ENCODE peak calls at places on chromosome 18, in four cellular contexts. A, O, Z and Q are unnamed samples.

GRCh38 chr18:76565238-76566173 is 70.5 kb upstream of the ZNF516 start:
- DNase-seq in Z (peak), O (peak), A (peak), Q (peak)

GRCh38 chr18:5585653-5586052 is 41.9 kb upstream of the EPB41L3 start:
- DNase-seq in A (peak), O (no peak), Z (no peak), Q (no peak)

GRCh38 chr18:55588876-55589595 is 1.0 kb upstream of the TCF4 start:
- DNase-seq in A (no peak), Z (no peak), O (no peak), Q (no peak)

GRCh38 chr18:67600781-67601180 is 84.3 kb upstream of the DSEL start:
- DNase-seq in Z (no peak), O (no peak), A (no peak), Q (no peak)

GRCh38 chr18:67483237-67483636 is 33.3 kb downstream of the DSEL start:
- DNase-seq in O (no peak), Z (no peak), A (no peak), Q (no peak)

GRCh38 chr18:69763002-69763401 is 184.7 kb downstream of the CD226 start:
- DNase-seq in O (no peak), Z (no peak), A (no peak), Q (no peak)

GRCh38 chr18:26981373-26982082 is 116.0 kb upstream of the AQP4 start:
- DNase-seq in Z (no peak), A (no peak), O (no peak), Q (peak)

GRCh38 chr18:35389095-35389618 is 12.0 kb upstream of the ZNF396 start:
- DNase-seq in O (no peak), A (no peak), Z (no peak), Q (no peak)

GRCh38 chr18:43129946-43130523 is 14.6 kb upstream of the RIT2 start:
- DNase-seq in Z (no peak), O (no peak), A (no peak), Q (no peak)

GRCh38 chr18:24964213-24964612 is 387.8 kb downstream of the ZNF521 start:
- DNase-seq in O (no peak), A (peak), Z (no peak), Q (no peak)

GRCh38 chr18:46411862-46412690 is 244.9 kb downstream of the LOXHD1 start:
- DNase-seq in A (peak), O (no peak), Z (no peak), Q (no peak)

GRCh38 chr18:40832362-40832761 is 1122.7 kb upstream of the PIK3C3 start:
- DNase-seq in O (no peak), A (no peak), Z (no peak), Q (no peak)

GRCh38 chr18:45340884-45341283 is 274.4 kb upstream of the SLC14A2 start:
- DNase-seq in A (no peak), O (no peak), Z (no peak), Q (no peak)

GRCh38 chr18:34977787-34978532 is 63.3 kb upstream of the MAPRE2 start:
- DNase-seq in Z (no peak), O (peak), A (peak), Q (peak)

GRCh38 chr18:5417342-5417741 is 121.8 kb upstream of the ZBTB14 start:
- DNase-seq in Z (no peak), A (no peak), O (no peak), Q (peak)

GRCh38 chr18:80033181-80034067 is 810 bp upstream of the RBFA start:
- DNase-seq in Z (no peak), A (peak), O (peak), Q (peak)
- H2BK12ac ChIP-seq in Z (no peak), A (no peak), O (peak), Q (no peak)

GRCh38 chr18:9319333-9319732 is 15.2 kb upstream of the TWSG1 start:
- DNase-seq in A (no peak), O (no peak), Z (no peak), Q (no peak)

GRCh38 chr18:9322730-9323129 is 11.8 kb upstream of the TWSG1 start:
- DNase-seq in Z (no peak), O (no peak), A (no peak), Q (no peak)

GRCh38 chr18:9323750-9324445 is 10.7 kb upstream of the TWSG1 start:
- DNase-seq in O (no peak), Z (no peak), A (no peak), Q (no peak)

GRCh38 chr18:9321017-9321452 is 13.5 kb upstream of the TWSG1 start:
- DNase-seq in O (no peak), A (no peak), Z (no peak), Q (peak)

GRCh38 chr18:9321709-9322108 is 12.9 kb upstream of the TWSG1 start:
- DNase-seq in A (no peak), O (no peak), Z (no peak), Q (no peak)
- H4K91ac ChIP-seq in A (no peak), O (no peak), Z (no peak), Q (no peak)

GRCh38 chr18:61870151-61870550 is 22.7 kb downstream of the RNF152 start:
- DNase-seq in Z (no peak), A (no peak), O (no peak), Q (no peak)
- H2BK12ac ChIP-seq in Z (no peak), A (no peak), O (no peak), Q (peak)

GRCh38 chr18:66439207-66439606 is 164.7 kb downstream of the CDH19 start:
- DNase-seq in Z (no peak), O (no peak), A (peak), Q (no peak)
- H4K91ac ChIP-seq in Z (no peak), O (no peak), A (no peak), Q (no peak)

DNA sequence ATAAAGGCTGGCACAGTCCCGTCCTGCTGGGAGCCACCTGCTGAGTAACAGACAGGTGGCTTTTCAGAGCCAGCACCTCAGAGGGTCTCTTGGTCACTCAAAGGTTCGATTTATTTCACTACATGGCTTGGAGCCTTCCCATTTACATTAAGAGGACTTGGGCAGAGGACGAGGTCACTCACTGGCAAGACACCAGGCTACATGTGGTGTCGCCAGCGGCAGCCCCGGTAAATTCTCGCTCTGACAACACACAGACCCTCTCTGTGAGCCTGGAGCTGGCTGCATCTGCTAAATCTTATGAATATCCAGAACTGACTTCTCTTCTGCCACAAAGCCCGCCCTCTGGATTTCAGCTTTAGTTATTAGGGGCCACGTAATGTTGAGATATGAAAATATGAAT is 254.7 kb downstream of the VAPA start:
- DNase-seq in Z (no peak), A (no peak), O (no peak), Q (no peak)
- H2BK12ac ChIP-seq in Z (no peak), A (no peak), O (no peak), Q (no peak)

DNA sequence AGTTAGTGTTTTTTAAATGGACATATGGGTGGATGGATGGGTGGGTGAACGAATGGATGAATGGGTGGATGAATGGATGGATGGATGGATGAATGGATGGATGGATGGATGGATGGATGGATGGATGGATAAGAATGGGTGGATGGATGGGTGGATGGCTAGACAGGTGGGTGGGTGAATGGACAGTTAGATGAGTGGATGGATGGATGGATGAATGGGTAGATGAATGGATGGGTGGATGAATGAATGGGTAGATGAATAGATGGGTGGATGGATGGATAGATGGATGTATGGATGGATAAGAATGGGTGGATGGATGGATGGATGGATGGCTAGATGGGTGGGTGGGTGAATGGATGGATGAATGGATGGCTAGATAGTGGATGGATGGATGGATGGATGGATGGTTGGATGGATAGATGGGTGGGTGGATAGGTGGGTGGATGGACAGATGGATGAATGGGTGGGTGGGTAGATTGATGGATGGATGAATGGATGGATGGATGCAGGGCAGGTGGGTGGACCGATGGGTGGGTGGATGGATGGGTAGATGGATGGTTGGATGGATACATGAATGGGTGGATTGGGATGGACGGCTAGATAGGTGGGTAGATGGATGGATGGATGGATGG is 64.0 kb downstream of the CTIF start:
- DNase-seq in O (no peak), Z (no peak), A (no peak), Q (no peak)
- H4K91ac ChIP-seq in O (no peak), Z (no peak), A (no peak), Q (no peak)

DNA sequence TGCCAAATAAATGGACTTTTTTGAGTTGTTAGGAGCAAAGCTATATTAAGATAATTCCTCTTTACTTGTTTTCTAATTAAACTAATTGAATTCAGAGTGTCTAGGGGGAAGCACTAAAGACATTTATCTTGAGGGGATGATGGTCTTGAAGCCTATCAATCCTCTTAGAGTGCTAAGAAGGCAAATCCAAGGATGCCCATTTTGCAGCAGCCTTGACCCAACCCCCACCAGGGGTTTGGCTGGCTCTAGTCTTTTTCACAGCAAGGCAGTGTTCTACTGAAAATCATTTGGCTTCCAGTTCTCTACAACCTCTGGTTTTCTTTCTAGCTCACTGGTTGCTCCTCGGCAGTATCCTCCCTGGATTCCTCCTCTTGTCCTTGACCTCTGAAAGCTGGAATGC is 6.5 kb upstream of the RAX start:
- DNase-seq in O (no peak), A (no peak), Z (no peak), Q (no peak)
- H2BK12ac ChIP-seq in O (no peak), A (no peak), Z (no peak), Q (no peak)

GRCh38 chr18:9871244-9871746 is 14.5 kb upstream of the TXNDC2 start:
- DNase-seq in Z (no peak), O (no peak), A (no peak), Q (no peak)
- H4K91ac ChIP-seq in Z (no peak), O (no peak), A (no peak), Q (peak)

GRCh38 chr18:52150050-52150449 is 189.9 kb upstream of the DCC start:
- DNase-seq in A (no peak), Z (no peak), O (no peak), Q (no peak)

GRCh38 chr18:52156166-52156565 is 183.8 kb upstream of the DCC start:
- DNase-seq in O (no peak), Z (no peak), A (no peak), Q (no peak)

GRCh38 chr18:52152036-52152435 is 188.0 kb upstream of the DCC start:
- DNase-seq in O (no peak), Z (no peak), A (no peak), Q (no peak)
- H2BK12ac ChIP-seq in O (no peak), Z (no peak), A (no peak), Q (no peak)

DNA sequence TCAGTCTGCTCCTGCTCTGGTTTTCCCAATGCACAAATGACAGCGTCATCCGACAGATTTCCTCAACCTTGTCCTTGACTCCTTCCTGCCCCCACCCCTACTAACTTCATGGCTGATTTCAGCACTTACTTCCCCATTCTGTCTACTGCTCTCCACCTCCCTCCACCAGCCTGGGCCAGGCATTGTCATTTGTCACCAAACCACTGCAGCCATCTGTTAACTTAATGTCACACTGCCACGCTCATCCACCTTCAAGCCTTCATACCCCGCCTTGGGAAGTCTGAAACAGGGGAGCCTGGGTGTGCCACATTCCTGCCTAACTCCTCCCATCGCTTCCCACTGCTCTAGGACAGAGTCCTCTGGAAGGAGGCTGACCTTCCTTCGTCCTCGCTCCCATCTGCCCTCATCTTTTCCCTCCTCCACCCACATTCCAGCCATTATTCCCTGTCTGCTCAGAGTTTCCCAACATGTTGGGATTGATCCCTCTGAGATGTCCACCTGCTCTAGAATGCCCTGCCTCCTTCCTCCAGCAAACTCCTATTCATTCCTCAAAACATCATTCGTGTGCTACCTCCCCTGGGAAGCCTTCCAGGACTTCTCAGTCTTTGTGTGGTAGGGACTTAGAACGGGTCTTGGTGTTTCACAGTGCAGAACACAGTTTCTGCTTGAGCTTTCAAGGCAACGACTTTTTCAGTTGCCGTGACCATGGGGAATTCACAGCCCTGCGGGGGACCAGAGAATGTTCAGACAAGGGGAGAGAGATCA is 42.2 kb upstream of the SMAD7 start:
- DNase-seq in Z (no peak), A (no peak), O (no peak), Q (peak)
- H4K91ac ChIP-seq in Z (no peak), A (no peak), O (no peak), Q (peak)